ENCODE peak calls at places on chromosomes 4 and X, in four cellular contexts. O is HFF-Myc; Z is activated CD8-positive, alpha-beta memory T cell treated with anti-CD3 and anti-CD28 coated beads for 4 hours; U is T-helper 1 cell. I is an unnamed sample.

GRCh38 chrX:3219231-3219630 is 127.2 kb downstream of the MXRA5 start:
- DNase-seq in O (no peak), U (no peak), Z (no peak), I (no peak)

GRCh38 chrX:104310084-104310483 is 55.4 kb upstream of the ESX1 start:
- DNase-seq in Z (no peak), O (no peak), U (no peak), I (no peak)

GRCh38 chr4:13640149-13640671 is 12.7 kb upstream of the BOD1L1 start:
- DNase-seq in U (no peak), Z (no peak), O (peak), I (no peak)

GRCh38 chrX:122188751-122189150 is 995.3 kb upstream of the GRIA3 start:
- DNase-seq in U (no peak), O (no peak), Z (no peak), I (no peak)

GRCh38 chr4:155796031-155796430 is 37.2 kb downstream of the GUCY1B1 start:
- DNase-seq in O (no peak), U (no peak), Z (no peak), I (no peak)

GRCh38 chrX:47776301-47776700 is 60.4 kb upstream of the ZNF81 start:
- DNase-seq in O (no peak), U (no peak), Z (no peak), I (no peak)

GRCh38 chrX:47158781-47159180 is 13.8 kb downstream of the RBM10 start:
- DNase-seq in O (no peak), Z (no peak), U (no peak), I (no peak)

GRCh38 chrX:15686818-15687685 is 22.4 kb upstream of the CLTRN start:
- DNase-seq in U (peak), Z (peak), O (peak), I (peak)

GRCh38 chrX:47864785-47865184 is 28.1 kb downstream of the ZNF81 start:
- DNase-seq in Z (no peak), U (no peak), O (no peak), I (no peak)

GRCh38 chrX:128891554-128891953 is 631.7 kb downstream of the SMARCA1 start:
- DNase-seq in O (no peak), U (no peak), Z (no peak), I (no peak)

GRCh38 chrX:46268429-46268828 is 276.8 kb downstream of the ZNF674 start:
- DNase-seq in O (no peak), Z (no peak), U (no peak), I (no peak)

GRCh38 chr4:117621673-117622072 is 412.6 kb upstream of the NDST3 start:
- DNase-seq in O (no peak), Z (no peak), U (no peak), I (no peak)

GRCh38 chrX:41737065-41737464 is 13.1 kb downstream of the GPR82 start:
- DNase-seq in O (no peak), Z (no peak), U (peak), I (peak)

GRCh38 chr4:60923075-60923474 is 277.1 kb upstream of the ADGRL3 start:
- DNase-seq in Z (no peak), U (no peak), O (no peak), I (no peak)

GRCh38 chr4:138919094-138919936 is 96.3 kb upstream of the NOCT start:
- DNase-seq in U (no peak), Z (no peak), O (peak), I (no peak)

GRCh38 chr4:118757761-118758213 is 72.6 kb downstream of the METTL14 start:
- DNase-seq in Z (no peak), U (no peak), O (no peak), I (no peak)

GRCh38 chrX:33725556-33726232 is 406.4 kb downstream of the FAM47A start:
- DNase-seq in Z (no peak), U (no peak), O (no peak), I (no peak)

GRCh38 chrX:140822184-140822583 is 112.6 kb downstream of the LINC00632 start:
- DNase-seq in O (no peak), Z (no peak), U (no peak), I (no peak)

GRCh38 chr4:165493359-165493758 is 114.6 kb downstream of the CPE start:
- DNase-seq in U (peak), Z (peak), O (no peak), I (peak)

GRCh38 chr4:10380695-10381094 is 76.5 kb downstream of the ZNF518B start:
- DNase-seq in O (no peak), Z (no peak), U (no peak), I (no peak)

GRCh38 chr4:608236-608635 is 17.1 kb upstream of the PDE6B start:
- DNase-seq in Z (no peak), U (no peak), O (no peak), I (no peak)

GRCh38 chr4:6377626-6378492 is 94.6 kb downstream of the PPP2R2C start:
- DNase-seq in O (no peak), Z (no peak), U (no peak), I (no peak)

GRCh38 chr4:2745981-2746806 is 9.9 kb downstream of the TNIP2 start:
- DNase-seq in O (no peak), Z (peak), U (peak), I (peak)

GRCh38 chr4:170242471-170242870 is 152.7 kb upstream of the AADAT start:
- DNase-seq in Z (no peak), U (no peak), O (no peak), I (no peak)

GRCh38 chrX:104712515-104712914 is 146.5 kb downstream of the IL1RAPL2 start:
- DNase-seq in O (no peak), U (no peak), Z (no peak), I (no peak)